ENCODE peak calls at places on chromosomes 3 and 15, in six cellular contexts. W is HCEC 1CT, M is occipital lobe, L is B cell, J is activated gamma-delta T cell treated with Interleukin-2 at 50 U/mL for 16 hours, C is activated T-cell treated with anti-CD3 and anti-CD28 coated beads for 1 hour. P is an unnamed sample.

GRCh38 chr3:184597783-184598182 is 36.2 kb downstream of the EPHB3 start:
- DNase-seq in W (no peak), M (no peak), L (no peak), J (no peak), C (no peak), P (no peak)

GRCh38 chr3:2770451-2770850 is 339.7 kb downstream of the IL5RA start:
- DNase-seq in W (no peak), M (no peak), L (no peak), J (no peak), C (no peak), P (no peak)

GRCh38 chr15:89149501-89150101 is 61.3 kb downstream of the ABHD2 start:
- DNase-seq in W (no peak), M (no peak), L (no peak), J (no peak), C (no peak), P (no peak)

GRCh38 chr15:41544650-41545015 is 576 bp upstream of the RPAP1 start:
- DNase-seq in W (no peak), M (peak; percentile 54), L (no peak), J (no peak), C (no peak), P (no peak)

GRCh38 chr3:17674082-17674686 is 68.2 kb downstream of the TBC1D5 start:
- DNase-seq in W (no peak), M (no peak), L (no peak), J (no peak), C (no peak), P (no peak)

GRCh38 chr3:10015476-10015904 is 10.7 kb upstream of the FANCD2 start:
- DNase-seq in W (peak; percentile 86), M (peak; percentile 45), L (no peak), J (no peak), C (no peak), P (no peak)

GRCh38 chr15:69422336-69422895 is 8.3 kb downstream of the KIF23 start:
- DNase-seq in W (no peak), M (no peak), L (no peak), J (no peak), C (no peak), P (no peak)

GRCh38 chr3:41369838-41370237 is 170.5 kb downstream of the CTNNB1 start:
- DNase-seq in W (no peak), M (no peak), L (no peak), J (no peak), C (no peak), P (no peak)

GRCh38 chr3:111715911-111716523 is 120.9 kb upstream of the ZBED2 start:
- DNase-seq in W (peak; percentile 23), M (no peak), L (no peak), J (no peak), C (peak; percentile 10), P (no peak)

GRCh38 chr3:125055165-125055912 is 458 bp downstream of the HEG1 start:
- DNase-seq in W (no peak), M (no peak), L (no peak), J (no peak), C (peak; percentile 16), P (no peak)

GRCh38 chr15:29050870-29051269 is 165.1 kb downstream of the APBA2 start:
- DNase-seq in W (no peak), M (no peak), L (no peak), J (peak; percentile 20), C (no peak), P (no peak)

GRCh38 chr15:68333775-68334470 is 56.4 kb downstream of the FEM1B start:
- DNase-seq in W (peak; percentile 23), M (no peak), L (no peak), J (no peak), C (no peak), P (no peak)

GRCh38 chr3:29755416-29755815 is 474.5 kb downstream of the RBMS3 start:
- DNase-seq in W (no peak), M (no peak), L (no peak), J (no peak), C (no peak), P (no peak)

GRCh38 chr3:11724615-11725339 is 81.1 kb upstream of the VGLL4 start:
- DNase-seq in W (no peak), M (no peak), L (no peak), J (no peak), C (no peak), P (no peak)